ENCODE peak calls at places on chromosomes 1 and 21, in six cellular contexts. One of them, this sample, is unnamed.

GRCh38 chr1:53585116-53585515 is 125.9 kb downstream of the DMRTB1 start:
- DNase-seq in C1 segment of cervical spinal cord: no peak
- DNase-seq in hypothalamus: no peak
- DNase-seq in stimulated activated effector memory CD8-positive, alpha-beta T cell treated with anti-CD3 and anti-CD28 coated beads, Interleukin-12 subunit alpha, Interleukin-12 subunit beta, amount 100 ng/mL, for 72 hours: no peak
- DNase-seq in omental fat pad: no peak
- DNase-seq in CMK: no peak
- DNase-seq in this sample: peak

GRCh38 chr1:10339815-10340214 is 59.0 kb upstream of the PGD start:
- DNase-seq in CMK: no peak
- DNase-seq in omental fat pad: no peak
- DNase-seq in hypothalamus: peak
- DNase-seq in stimulated activated effector memory CD8-positive, alpha-beta T cell treated with anti-CD3 and anti-CD28 coated beads, Interleukin-12 subunit alpha, Interleukin-12 subunit beta, amount 100 ng/mL, for 72 hours: no peak
- DNase-seq in C1 segment of cervical spinal cord: peak
- DNase-seq in this sample: no peak

GRCh38 chr1:183901748-183902341 is 96.9 kb downstream of the RGL1 start:
- DNase-seq in C1 segment of cervical spinal cord: no peak
- DNase-seq in stimulated activated effector memory CD8-positive, alpha-beta T cell treated with anti-CD3 and anti-CD28 coated beads, Interleukin-12 subunit alpha, Interleukin-12 subunit beta, amount 100 ng/mL, for 72 hours: no peak
- DNase-seq in CMK: peak
- DNase-seq in hypothalamus: no peak
- DNase-seq in omental fat pad: no peak
- DNase-seq in this sample: no peak

GRCh38 chr21:37408464-37409193 is 42.1 kb downstream of the DYRK1A start:
- DNase-seq in C1 segment of cervical spinal cord: no peak
- DNase-seq in CMK: no peak
- DNase-seq in hypothalamus: no peak
- DNase-seq in omental fat pad: no peak
- DNase-seq in stimulated activated effector memory CD8-positive, alpha-beta T cell treated with anti-CD3 and anti-CD28 coated beads, Interleukin-12 subunit alpha, Interleukin-12 subunit beta, amount 100 ng/mL, for 72 hours: no peak
- DNase-seq in this sample: no peak

GRCh38 chr1:85328713-85329376 is 52.4 kb upstream of the BCL10 start:
- DNase-seq in hypothalamus: no peak
- DNase-seq in CMK: no peak
- DNase-seq in omental fat pad: no peak
- DNase-seq in C1 segment of cervical spinal cord: no peak
- DNase-seq in stimulated activated effector memory CD8-positive, alpha-beta T cell treated with anti-CD3 and anti-CD28 coated beads, Interleukin-12 subunit alpha, Interleukin-12 subunit beta, amount 100 ng/mL, for 72 hours: no peak
- DNase-seq in this sample: no peak

GRCh38 chr21:34845521-34846213 is 176.9 kb downstream of the CLIC6 start:
- DNase-seq in CMK: no peak
- DNase-seq in stimulated activated effector memory CD8-positive, alpha-beta T cell treated with anti-CD3 and anti-CD28 coated beads, Interleukin-12 subunit alpha, Interleukin-12 subunit beta, amount 100 ng/mL, for 72 hours: peak
- DNase-seq in hypothalamus: no peak
- DNase-seq in C1 segment of cervical spinal cord: no peak
- DNase-seq in omental fat pad: no peak
- DNase-seq in this sample: peak

GRCh38 chr21:34915364-34915834 is 133.7 kb downstream of the RUNX1 start:
- DNase-seq in hypothalamus: no peak
- DNase-seq in C1 segment of cervical spinal cord: no peak
- DNase-seq in omental fat pad: no peak
- DNase-seq in stimulated activated effector memory CD8-positive, alpha-beta T cell treated with anti-CD3 and anti-CD28 coated beads, Interleukin-12 subunit alpha, Interleukin-12 subunit beta, amount 100 ng/mL, for 72 hours: no peak
- DNase-seq in CMK: no peak
- DNase-seq in this sample: no peak

GRCh38 chr1:201686709-201687455 is 142.1 kb upstream of the IPO9 start:
- DNase-seq in omental fat pad: no peak
- DNase-seq in CMK: no peak
- DNase-seq in stimulated activated effector memory CD8-positive, alpha-beta T cell treated with anti-CD3 and anti-CD28 coated beads, Interleukin-12 subunit alpha, Interleukin-12 subunit beta, amount 100 ng/mL, for 72 hours: no peak
- DNase-seq in C1 segment of cervical spinal cord: no peak
- DNase-seq in hypothalamus: no peak
- DNase-seq in this sample: no peak

GRCh38 chr1:40073062-40073461 is 24.0 kb downstream of the PPT1 start:
- DNase-seq in hypothalamus: no peak
- DNase-seq in stimulated activated effector memory CD8-positive, alpha-beta T cell treated with anti-CD3 and anti-CD28 coated beads, Interleukin-12 subunit alpha, Interleukin-12 subunit beta, amount 100 ng/mL, for 72 hours: no peak
- DNase-seq in omental fat pad: no peak
- DNase-seq in C1 segment of cervical spinal cord: no peak
- DNase-seq in CMK: no peak
- DNase-seq in this sample: no peak

GRCh38 chr1:12438349-12438924 is 179.6 kb downstream of the DHRS3 start:
- DNase-seq in CMK: no peak
- DNase-seq in C1 segment of cervical spinal cord: no peak
- DNase-seq in hypothalamus: no peak
- DNase-seq in stimulated activated effector memory CD8-positive, alpha-beta T cell treated with anti-CD3 and anti-CD28 coated beads, Interleukin-12 subunit alpha, Interleukin-12 subunit beta, amount 100 ng/mL, for 72 hours: peak
- DNase-seq in omental fat pad: no peak
- DNase-seq in this sample: peak

GRCh38 chr1:56401191-56401590 is 178.2 kb downstream of the PLPP3 start:
- DNase-seq in CMK: no peak
- DNase-seq in C1 segment of cervical spinal cord: no peak
- DNase-seq in stimulated activated effector memory CD8-positive, alpha-beta T cell treated with anti-CD3 and anti-CD28 coated beads, Interleukin-12 subunit alpha, Interleukin-12 subunit beta, amount 100 ng/mL, for 72 hours: no peak
- DNase-seq in omental fat pad: no peak
- DNase-seq in hypothalamus: no peak
- DNase-seq in this sample: no peak

This sample was measured in immature natural killer cell.